ENCODE peak calls at places on chromosomes 6 and 20, in five cellular contexts. One of them, this sample, is unnamed.

GRCh38 chr6:44216677-44217331 is at the start of gene MYMX:
- DNase-seq in left lung: no peak
- DNase-seq in A549: no peak
- DNase-seq in right lobe of liver: no peak
- DNase-seq in AG04450: no peak
- DNase-seq in this sample: peak

GRCh38 chr20:46965477-46965876 is 70.8 kb downstream of the EYA2 start:
- DNase-seq in left lung: no peak
- DNase-seq in A549: no peak
- DNase-seq in right lobe of liver: peak
- DNase-seq in AG04450: no peak
- DNase-seq in this sample: no peak

GRCh38 chr20:22407237-22408193 is 176.9 kb downstream of the FOXA2 start:
- DNase-seq in left lung: no peak
- DNase-seq in A549: no peak
- DNase-seq in right lobe of liver: no peak
- DNase-seq in AG04450: no peak
- DNase-seq in this sample: no peak

GRCh38 chr6:26003102-26003694 is 40.6 kb downstream of the TRIM38 start:
- DNase-seq in left lung: no peak
- DNase-seq in A549: peak
- DNase-seq in right lobe of liver: no peak
- DNase-seq in AG04450: no peak
- DNase-seq in this sample: peak

GRCh38 chr6:11522819-11523218 is 14.7 kb upstream of the TMEM170B start:
- DNase-seq in left lung: no peak
- DNase-seq in A549: no peak
- DNase-seq in right lobe of liver: no peak
- DNase-seq in AG04450: no peak
- DNase-seq in this sample: peak

GRCh38 chr6:22828179-22829062 is 259.1 kb downstream of the HDGFL1 start:
- DNase-seq in left lung: no peak
- DNase-seq in A549: peak
- DNase-seq in right lobe of liver: peak
- DNase-seq in AG04450: peak
- DNase-seq in this sample: peak

GRCh38 chr6:30195951-30196350 is 17.3 kb downstream of the TRIM26 start:
- DNase-seq in left lung: no peak
- DNase-seq in A549: no peak
- DNase-seq in right lobe of liver: no peak
- DNase-seq in AG04450: no peak
- DNase-seq in this sample: no peak

GRCh38 chr6:43247115-43247999 is 4.1 kb downstream of the TTBK1 start:
- DNase-seq in left lung: peak
- DNase-seq in A549: peak
- DNase-seq in right lobe of liver: peak
- DNase-seq in AG04450: no peak
- DNase-seq in this sample: peak

GRCh38 chr20:59783020-59784010 is 150.1 kb downstream of the SYCP2 start:
- DNase-seq in left lung: no peak
- DNase-seq in A549: peak
- DNase-seq in right lobe of liver: no peak
- DNase-seq in AG04450: no peak
- DNase-seq in this sample: peak

GRCh38 chr20:49447946-49448809 is 34.3 kb downstream of the KCNB1 start:
- DNase-seq in left lung: no peak
- DNase-seq in A549: no peak
- DNase-seq in right lobe of liver: no peak
- DNase-seq in AG04450: no peak
- DNase-seq in this sample: peak

GRCh38 chr6:166654573-166654972 is 27.5 kb upstream of the RPS6KA2 start:
- DNase-seq in left lung: no peak
- DNase-seq in A549: no peak
- DNase-seq in right lobe of liver: no peak
- DNase-seq in AG04450: no peak
- DNase-seq in this sample: no peak

GRCh38 chr6:47116616-47117015 is 74.5 kb upstream of the ADGRF1 start:
- DNase-seq in left lung: no peak
- DNase-seq in A549: no peak
- DNase-seq in right lobe of liver: no peak
- DNase-seq in AG04450: no peak
- DNase-seq in this sample: no peak

GRCh38 chr6:19837511-19838441 is 606 bp downstream of the ID4 start:
- DNase-seq in left lung: peak
- DNase-seq in A549: peak
- DNase-seq in right lobe of liver: no peak
- DNase-seq in AG04450: no peak
- DNase-seq in this sample: peak

GRCh38 chr6:167031082-167031709 is 32.0 kb downstream of the CEP43 start:
- DNase-seq in left lung: no peak
- DNase-seq in A549: no peak
- DNase-seq in right lobe of liver: no peak
- DNase-seq in AG04450: no peak
- DNase-seq in this sample: no peak

GRCh38 chr20:39660251-39660650 is 698.1 kb downstream of the DHX35 start:
- DNase-seq in left lung: no peak
- DNase-seq in A549: no peak
- DNase-seq in right lobe of liver: no peak
- DNase-seq in AG04450: no peak
- DNase-seq in this sample: no peak

GRCh38 chr6:12009904-12010634 is 2.0 kb upstream of the HIVEP1 start:
- DNase-seq in left lung: no peak
- DNase-seq in A549: no peak
- DNase-seq in right lobe of liver: no peak
- DNase-seq in AG04450: no peak
- DNase-seq in this sample: no peak

GRCh38 chr20:24477831-24478547 is 8.6 kb downstream of the SYNDIG1 start:
- DNase-seq in left lung: no peak
- DNase-seq in A549: no peak
- DNase-seq in right lobe of liver: no peak
- DNase-seq in AG04450: no peak
- DNase-seq in this sample: no peak

GRCh38 chr20:50523552-50524167 is 13.5 kb downstream of the PTPN1 start:
- DNase-seq in left lung: no peak
- DNase-seq in A549: no peak
- DNase-seq in right lobe of liver: no peak
- DNase-seq in AG04450: no peak
- DNase-seq in this sample: no peak

GRCh38 chr6:138973481-138974140 is 14.4 kb downstream of the REPS1 start:
- DNase-seq in left lung: no peak
- DNase-seq in A549: no peak
- DNase-seq in right lobe of liver: no peak
- DNase-seq in AG04450: no peak
- DNase-seq in this sample: no peak

GRCh38 chr6:119231394-119231793 is 118.2 kb downstream of the MAN1A1 start:
- DNase-seq in left lung: no peak
- DNase-seq in A549: no peak
- DNase-seq in right lobe of liver: no peak
- DNase-seq in AG04450: no peak
- DNase-seq in this sample: no peak

GRCh38 chr6:166526937-166527336 is 59.5 kb downstream of the RAMACL start:
- DNase-seq in left lung: peak
- DNase-seq in A549: no peak
- DNase-seq in right lobe of liver: no peak
- DNase-seq in AG04450: no peak
- DNase-seq in this sample: no peak

GRCh38 chr20:23050847-23051627 is 1.6 kb upstream of the THBD start:
- DNase-seq in left lung: peak
- DNase-seq in A549: no peak
- DNase-seq in right lobe of liver: no peak
- DNase-seq in AG04450: peak
- DNase-seq in this sample: peak

GRCh38 chr6:63471654-63472053 is 100.6 kb upstream of the LOC128125822 start:
- DNase-seq in left lung: no peak
- DNase-seq in A549: no peak
- DNase-seq in right lobe of liver: no peak
- DNase-seq in AG04450: no peak
- DNase-seq in this sample: no peak

GRCh38 chr20:41996951-41997350 is 378.8 kb upstream of the CHD6 start:
- DNase-seq in left lung: no peak
- DNase-seq in A549: no peak
- DNase-seq in right lobe of liver: no peak
- DNase-seq in AG04450: no peak
- DNase-seq in this sample: no peak

GRCh38 chr6:56539503-56540105 is 103.1 kb downstream of the DST start:
- DNase-seq in left lung: no peak
- DNase-seq in A549: no peak
- DNase-seq in right lobe of liver: no peak
- DNase-seq in AG04450: no peak
- DNase-seq in this sample: no peak

GRCh38 chr6:24926639-24927038 is 9.1 kb downstream of the RIPOR2 start:
- DNase-seq in left lung: no peak
- DNase-seq in A549: no peak
- DNase-seq in right lobe of liver: no peak
- DNase-seq in AG04450: no peak
- DNase-seq in this sample: no peak

GRCh38 chr6:134060491-134061106 is 8.2 kb upstream of the SLC2A12 start:
- DNase-seq in left lung: no peak
- DNase-seq in A549: no peak
- DNase-seq in right lobe of liver: no peak
- DNase-seq in AG04450: no peak
- DNase-seq in this sample: no peak

GRCh38 chr20:58621906-58622548 is 29.1 kb upstream of the STX16 start:
- DNase-seq in left lung: no peak
- DNase-seq in A549: no peak
- DNase-seq in right lobe of liver: no peak
- DNase-seq in AG04450: no peak
- DNase-seq in this sample: no peak

GRCh38 chr6:10981409-10981808 is 62.7 kb downstream of the ELOVL2 start:
- DNase-seq in left lung: no peak
- DNase-seq in A549: no peak
- DNase-seq in right lobe of liver: no peak
- DNase-seq in AG04450: no peak
- DNase-seq in this sample: no peak

GRCh38 chr6:159089909-159090308 is 45.1 kb upstream of the TAGAP start:
- DNase-seq in left lung: no peak
- DNase-seq in A549: no peak
- DNase-seq in right lobe of liver: no peak
- DNase-seq in AG04450: no peak
- DNase-seq in this sample: no peak

GRCh38 chr6:127992144-127992543 is 91.3 kb upstream of the THEMIS start:
- DNase-seq in left lung: no peak
- DNase-seq in A549: no peak
- DNase-seq in right lobe of liver: no peak
- DNase-seq in AG04450: no peak
- DNase-seq in this sample: no peak

GRCh38 chr6:169974663-169975062 is 223.2 kb downstream of the ERMARD start:
- DNase-seq in left lung: peak
- DNase-seq in A549: no peak
- DNase-seq in right lobe of liver: no peak
- DNase-seq in AG04450: no peak
- DNase-seq in this sample: no peak
- H3K4me3 ChIP-seq in left lung: no peak
- H3K4me3 ChIP-seq in A549: no peak
- H3K4me3 ChIP-seq in right lobe of liver: no peak
- H3K4me3 ChIP-seq in AG04450: no peak
- H3K4me3 ChIP-seq in this sample: no peak

DNA sequence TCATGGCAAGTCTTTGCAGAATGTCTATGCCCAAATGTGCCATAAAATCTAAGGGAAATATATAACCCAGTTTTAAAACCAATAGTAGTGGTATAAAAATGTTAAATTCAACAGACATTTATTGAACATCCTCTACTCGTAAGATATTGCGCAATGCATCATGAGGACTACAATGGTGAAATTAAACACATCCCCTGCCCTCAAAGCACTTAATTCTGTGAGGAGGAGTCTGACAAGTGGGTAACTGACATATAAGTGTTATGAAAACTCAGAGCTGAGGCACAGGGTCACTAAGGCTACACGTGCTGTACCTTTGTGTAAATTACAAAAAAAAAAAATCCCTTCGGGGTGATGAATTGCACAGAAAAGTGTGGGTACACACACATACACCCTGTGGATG is 6.2 kb downstream of the PKHD1 start:
- DNase-seq in left lung: no peak
- DNase-seq in A549: no peak
- DNase-seq in right lobe of liver: no peak
- DNase-seq in AG04450: no peak
- DNase-seq in this sample: no peak
- H3K4me3 ChIP-seq in left lung: no peak
- H3K4me3 ChIP-seq in A549: no peak
- H3K4me3 ChIP-seq in right lobe of liver: no peak
- H3K4me3 ChIP-seq in AG04450: no peak
- H3K4me3 ChIP-seq in this sample: no peak

DNA sequence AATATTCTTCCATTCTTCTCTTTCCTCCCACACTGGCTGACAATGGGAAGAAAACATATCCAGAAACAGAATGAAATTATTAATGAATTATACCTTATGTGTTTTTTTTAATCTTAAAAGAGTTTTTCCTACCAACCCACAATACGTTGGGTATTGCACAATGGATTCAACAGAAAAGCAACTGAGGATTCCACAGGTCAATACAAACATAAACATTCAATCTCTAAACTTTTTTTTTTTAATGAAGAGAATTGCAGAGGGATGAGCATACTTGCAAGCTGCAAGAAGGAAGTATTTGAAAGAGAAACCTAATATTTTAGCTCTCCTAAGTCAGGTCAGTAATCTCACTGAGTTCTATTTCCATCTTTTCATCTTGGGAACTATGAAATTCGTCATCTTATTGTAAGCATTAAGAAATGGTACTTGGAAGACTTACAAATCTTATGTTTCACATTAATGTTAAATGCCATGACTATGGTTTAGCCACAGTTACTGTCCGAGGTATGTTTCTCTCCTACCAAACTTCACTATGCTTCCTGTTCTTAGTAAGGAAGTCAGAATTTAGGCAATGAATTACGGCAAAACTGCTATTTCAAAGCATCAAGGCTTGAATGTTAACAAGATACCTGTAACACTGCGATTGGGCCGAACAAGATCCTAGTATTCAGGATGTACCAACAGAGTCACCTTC is 100.8 kb downstream of the HIVEP2 start:
- DNase-seq in left lung: no peak
- DNase-seq in A549: no peak
- DNase-seq in right lobe of liver: no peak
- DNase-seq in AG04450: no peak
- DNase-seq in this sample: no peak
- H3K4me3 ChIP-seq in left lung: no peak
- H3K4me3 ChIP-seq in A549: no peak
- H3K4me3 ChIP-seq in right lobe of liver: no peak
- H3K4me3 ChIP-seq in AG04450: no peak
- H3K4me3 ChIP-seq in this sample: no peak

DNA sequence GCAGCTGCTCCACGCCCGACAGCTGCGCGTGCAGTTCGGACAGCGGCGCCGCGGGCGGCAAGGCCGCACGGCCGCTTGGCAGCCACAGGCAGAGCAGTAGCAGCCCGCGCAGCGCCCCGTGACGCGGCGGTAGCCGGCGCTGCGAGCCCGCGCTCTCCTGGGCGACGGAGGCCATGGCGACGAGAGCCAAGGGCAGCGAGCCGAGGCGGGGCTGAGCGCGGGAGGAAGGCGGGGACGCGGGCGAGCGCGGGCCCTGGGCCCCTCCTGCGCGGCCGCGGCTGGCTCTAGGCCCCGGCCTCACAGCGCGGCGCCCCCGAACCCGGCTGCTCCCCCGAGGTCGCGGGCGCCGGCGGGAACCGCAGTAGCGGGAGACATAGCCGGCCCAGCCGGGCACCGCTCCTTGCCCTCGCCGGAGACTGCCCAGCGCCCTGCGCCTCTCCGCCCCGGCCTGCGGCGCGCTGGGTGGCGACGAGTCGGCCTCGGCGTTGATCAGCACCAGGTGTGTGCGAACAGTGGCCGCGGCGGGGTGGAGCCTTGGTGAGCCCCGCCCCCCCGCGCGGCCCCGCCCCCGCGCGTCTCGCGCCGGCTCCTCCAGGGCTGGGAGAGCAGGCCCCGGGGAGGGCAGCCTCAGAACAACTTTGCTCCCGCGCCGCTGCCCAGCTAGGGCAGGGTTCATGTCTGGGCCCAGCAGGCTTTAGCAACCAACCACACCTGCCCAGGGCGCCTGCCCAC is at the start of gene LRP11:
- DNase-seq in left lung: peak
- DNase-seq in A549: peak
- DNase-seq in right lobe of liver: peak
- DNase-seq in AG04450: no peak
- DNase-seq in this sample: peak
- H3K4me3 ChIP-seq in left lung: peak
- H3K4me3 ChIP-seq in A549: peak
- H3K4me3 ChIP-seq in right lobe of liver: peak
- H3K4me3 ChIP-seq in AG04450: peak
- H3K4me3 ChIP-seq in this sample: peak